ENCODE peak calls at places on chromosomes 2 and 18, in nine cellular contexts. W is astrocyte; B is H54; F is stimulated activated CD4-positive, alpha-beta T cell treated with anti-CD3 and anti-CD28 coated beads, Interleukin-2, amount 100 ng/mL, for 48 hours; A is amygdala; L is 8988T; C is H9; Z is mesenteric fat pad; O is SK-N-DZ. Q is an unnamed sample.

GRCh38 chr18:41761329-41762028 is 193.6 kb upstream of the PIK3C3 start:
- DNase-seq in W (peak), F (no peak), C (no peak), Z (no peak), A (no peak), B (peak), O (no peak), L (no peak), Q (no peak)

GRCh38 chr2:143844986-143845385 is 674.9 kb downstream of the ZEB2 start:
- DNase-seq in W (no peak), B (no peak), Z (no peak), C (no peak), A (no peak), F (no peak), O (no peak), L (no peak), Q (no peak)

GRCh38 chr2:163621445-163622004 is 114.3 kb downstream of the FIGN start:
- DNase-seq in F (no peak), C (no peak), L (no peak), W (no peak), O (no peak), Z (no peak), B (no peak), A (no peak), Q (no peak)

GRCh38 chr2:75602724-75603342 is 42.1 kb upstream of the EVA1A start:
- DNase-seq in W (peak), Z (no peak), L (no peak), C (no peak), B (no peak), O (no peak), A (no peak), F (no peak), Q (no peak)

GRCh38 chr18:248053-248452 is 19.8 kb downstream of the THOC1 start:
- DNase-seq in O (no peak), B (no peak), A (no peak), Z (no peak), C (no peak), F (no peak), W (no peak), L (no peak), Q (no peak)

GRCh38 chr2:1727101-1727771 is 17.1 kb downstream of the PXDN start:
- DNase-seq in B (no peak), A (no peak), Z (peak), L (no peak), F (no peak), W (no peak), C (no peak), O (no peak), Q (no peak)

GRCh38 chr2:23557455-23557854 is 172.5 kb downstream of the KLHL29 start:
- DNase-seq in A (no peak), F (no peak), L (no peak), W (no peak), O (no peak), B (no peak), Z (no peak), C (no peak), Q (no peak)

GRCh38 chr2:5022056-5022455 is 670.1 kb upstream of the SOX11 start:
- DNase-seq in B (no peak), Z (no peak), L (no peak), O (peak), F (no peak), A (no peak), C (no peak), W (no peak), Q (no peak)

GRCh38 chr18:22831441-22831904 is 101.7 kb upstream of the RBBP8 start:
- DNase-seq in A (no peak), F (no peak), C (no peak), L (no peak), O (no peak), B (no peak), Z (no peak), W (peak), Q (no peak)

GRCh38 chr2:68225119-68225632 is 27.2 kb downstream of the PPP3R1 start:
- DNase-seq in B (no peak), C (peak), A (no peak), O (peak), Z (no peak), W (no peak), F (no peak), L (no peak), Q (no peak)

GRCh38 chr2:200378652-200379290 is 72.3 kb downstream of the SPATS2L start:
- DNase-seq in Z (no peak), W (peak), L (no peak), O (no peak), B (no peak), A (no peak), F (no peak), C (no peak), Q (no peak)

GRCh38 chr18:44246001-44246400 is 434.7 kb upstream of the SETBP1 start:
- DNase-seq in C (no peak), B (no peak), Z (no peak), W (peak), O (no peak), A (no peak), L (no peak), F (no peak), Q (no peak)

GRCh38 chr18:63161728-63162195 is 157.8 kb downstream of the BCL2 start:
- DNase-seq in C (no peak), W (peak), F (peak), L (no peak), A (no peak), O (no peak), Z (no peak), B (peak), Q (no peak)

GRCh38 chr2:73832905-73833304 is 4.1 kb downstream of the STAMBP start:
- DNase-seq in F (no peak), L (no peak), W (peak), Z (no peak), O (no peak), A (no peak), C (no peak), B (no peak), Q (no peak)

GRCh38 chr2:37306024-37306423 is 18.6 kb downstream of the PRKD3 start:
- DNase-seq in L (no peak), A (no peak), O (peak), B (no peak), W (no peak), F (no peak), Z (no peak), C (no peak), Q (no peak)

GRCh38 chr2:8565399-8566154 is 116.3 kb upstream of the ID2 start:
- DNase-seq in F (no peak), W (no peak), L (no peak), Z (peak), O (no peak), B (no peak), A (no peak), C (peak), Q (no peak)

GRCh38 chr18:56139792-56140254 is 498.6 kb downstream of the TXNL1 start:
- DNase-seq in F (no peak), L (no peak), W (peak), A (peak), Z (no peak), O (no peak), B (no peak), C (no peak), Q (no peak)

GRCh38 chr2:235709124-235709813 is 215.4 kb downstream of the AGAP1 start:
- DNase-seq in O (no peak), F (no peak), W (peak), B (peak), A (no peak), L (peak), Z (no peak), C (no peak), Q (no peak)

GRCh38 chr2:226772389-226773179 is 27.0 kb downstream of the IRS1 start:
- DNase-seq in W (peak), Z (no peak), C (no peak), A (no peak), O (no peak), F (no peak), L (no peak), B (no peak), Q (no peak)

GRCh38 chr2:123953848-123954247 is 71.2 kb upstream of the CNTNAP5 start:
- DNase-seq in O (no peak), L (no peak), F (no peak), A (no peak), B (no peak), C (no peak), Z (no peak), W (peak), Q (no peak)

GRCh38 chr2:99430614-99431258 is 59.1 kb downstream of the REV1 start:
- DNase-seq in L (no peak), O (no peak), W (peak), C (no peak), F (no peak), A (no peak), Z (no peak), B (no peak), Q (no peak)

GRCh38 chr2:117835990-117836760 is 21.7 kb downstream of the DDX18 start:
- DNase-seq in L (peak), C (peak), O (peak), F (peak), Z (no peak), B (peak), W (peak), A (peak), Q (no peak)

GRCh38 chr2:232843860-232844259 is 26.2 kb upstream of the SNORC start:
- DNase-seq in A (no peak), Z (no peak), C (no peak), W (no peak), F (no peak), B (no peak), O (no peak), L (no peak), Q (no peak)

GRCh38 chr18:61731693-61732376 is 161.0 kb downstream of the RNF152 start:
- DNase-seq in Z (no peak), O (no peak), C (no peak), F (no peak), B (no peak), L (no peak), A (no peak), W (peak), Q (no peak)

GRCh38 chr2:108492364-108492763 is 41.9 kb upstream of the LIMS1 start:
- DNase-seq in C (no peak), A (no peak), F (no peak), Z (no peak), O (no peak), W (peak), B (peak), L (no peak), Q (no peak)

GRCh38 chr2:220101902-220102301 is 474.5 kb downstream of the SLC4A3 start:
- DNase-seq in W (no peak), B (no peak), L (no peak), A (no peak), Z (no peak), F (no peak), C (no peak), O (no peak), Q (no peak)

GRCh38 chr2:43267393-43267792 is 41.0 kb upstream of the ZFP36L2 start:
- DNase-seq in W (no peak), A (no peak), B (no peak), F (no peak), C (no peak), Z (no peak), O (no peak), L (no peak), Q (no peak)

GRCh38 chr2:102191501-102191900 is 4.7 kb downstream of the IL1RL2 start:
- DNase-seq in W (no peak), F (no peak), O (no peak), Z (no peak), A (no peak), B (no peak), L (no peak), C (no peak), Q (no peak)

GRCh38 chr18:36849288-36850011 is 20.5 kb downstream of the KIAA1328 start:
- DNase-seq in B (no peak), F (no peak), Z (no peak), W (peak), A (no peak), O (no peak), L (no peak), C (no peak), Q (no peak)

Q was measured in KG1.